ENCODE peak calls at places on chromosomes 7 and 10, in nine cellular contexts. H is ovary, M is endodermal cell, Z is uterus, W is astrocyte, L is sigmoid colon, K is fibroblast of mammary gland, I is left ventricle myocardium inferior, B is choroid plexus epithelial cell. V is an unnamed sample.

GRCh38 chr10:23192741-23193434 is 776 bp downstream of the PTF1A start:
- DNase-seq in B (no peak), H (no peak), L (no peak), I (no peak), M (peak; percentile 83), Z (no peak), K (no peak), W (no peak), V (no peak)

GRCh38 chr10:131198401-131198800 is 113.1 kb downstream of the TCERG1L start:
- DNase-seq in K (no peak), H (peak; percentile 1), M (peak; percentile 20), L (no peak), Z (no peak), W (no peak), B (no peak), I (no peak), V (no peak)

GRCh38 chr7:39624935-39625694 is 1.7 kb downstream of the RALA start:
- DNase-seq in Z (no peak), B (peak; percentile 50), I (no peak), M (no peak), H (no peak), L (no peak), W (no peak), K (peak; percentile 72), V (no peak)

GRCh38 chr10:23314835-23315239 is 29.8 kb downstream of the C10orf67 start:
- DNase-seq in L (no peak), I (no peak), H (no peak), Z (no peak), W (peak; percentile 58), K (peak; percentile 91), B (peak; percentile 93), M (peak; percentile 58), V (peak; percentile 54)

GRCh38 chr10:129192344-129193128 is 274.5 kb upstream of the MGMT start:
- DNase-seq in M (no peak), B (no peak), K (peak; percentile 7), W (no peak), L (peak; percentile 92), I (peak; percentile 71), H (peak; percentile 17), Z (peak; percentile 81), V (no peak)

GRCh38 chr10:60032723-60033122 is 126.4 kb upstream of the CCDC6 start:
- DNase-seq in L (no peak), H (no peak), W (peak; percentile 25), I (no peak), M (peak; percentile 68), K (peak; percentile 80), Z (no peak), B (peak; percentile 71), V (peak; percentile 84)

GRCh38 chr7:106418526-106418925 is 133.7 kb upstream of the NAMPT start:
- DNase-seq in B (peak; percentile 71), I (no peak), K (no peak), W (peak; percentile 94), H (no peak), M (no peak), L (no peak), Z (no peak), V (no peak)

GRCh38 chr10:49571419-49571818 is 32.5 kb upstream of the ERCC6 start:
- DNase-seq in H (no peak), I (no peak), B (peak; percentile 55), Z (no peak), L (no peak), K (peak; percentile 43), M (no peak), W (peak; percentile 67), V (no peak)

GRCh38 chr7:158023157-158023556 is 564.5 kb downstream of the PTPRN2 start:
- DNase-seq in B (no peak), Z (no peak), M (peak; percentile 13), W (no peak), K (no peak), H (no peak), I (no peak), L (no peak), V (no peak)

GRCh38 chr7:108455833-108456677 is at the start of gene NRCAM:
- DNase-seq in M (peak; percentile 96), H (peak; percentile 57), B (peak; percentile 34), I (no peak), K (peak; percentile 32), W (peak; percentile 44), Z (no peak), L (no peak), V (no peak)

GRCh38 chr10:22475857-22476600 is 130.7 kb downstream of the SPAG6 start:
- DNase-seq in L (no peak), M (no peak), I (no peak), W (no peak), B (no peak), H (peak; percentile 13), K (no peak), Z (no peak), V (no peak)

GRCh38 chr10:124739996-124740373 is 4.2 kb downstream of the FAM53B start:
- DNase-seq in H (peak; percentile 27), K (no peak), Z (no peak), W (no peak), L (no peak), M (peak; percentile 47), I (no peak), B (no peak), V (no peak)
- H3K4me3 ChIP-seq in H (no peak overlapping the region), K (peak overlapping the region; percentile 7), Z (peak overlapping the region; percentile 20), W (no peak overlapping the region), L (peak overlapping the region; percentile 82), M (peak overlapping the region; percentile 40), I (peak overlapping the region; percentile 82), B (no peak overlapping the region), V (no peak overlapping the region)

GRCh38 chr7:121390109-121390508 is 6.0 kb downstream of the FAM3C start:
- DNase-seq in Z (no peak), K (no peak), W (no peak), I (no peak), M (no peak), H (no peak), B (no peak), L (no peak), V (no peak)
- H3K4me3 ChIP-seq in Z (no peak overlapping the region), K (no peak overlapping the region), W (no peak overlapping the region), I (no peak overlapping the region), M (no peak overlapping the region), H (no peak overlapping the region), B (no peak overlapping the region), L (no peak overlapping the region), V (no peak overlapping the region)

GRCh38 chr7:19707240-19707639 is 1.6 kb downstream of the POLR1F start:
- DNase-seq in H (no peak), K (peak; percentile 28), W (no peak), M (no peak), L (no peak), B (peak; percentile 28), I (no peak), Z (no peak), V (no peak)
- H3K4me3 ChIP-seq in H (no peak overlapping the region), K (peak overlapping the region; percentile 99), W (peak overlapping the region; percentile 98), M (peak overlapping the region; percentile 97), L (no peak overlapping the region), B (no peak overlapping the region), I (peak overlapping the region; percentile 77), Z (no peak overlapping the region), V (peak overlapping the region; percentile 97)

DNA sequence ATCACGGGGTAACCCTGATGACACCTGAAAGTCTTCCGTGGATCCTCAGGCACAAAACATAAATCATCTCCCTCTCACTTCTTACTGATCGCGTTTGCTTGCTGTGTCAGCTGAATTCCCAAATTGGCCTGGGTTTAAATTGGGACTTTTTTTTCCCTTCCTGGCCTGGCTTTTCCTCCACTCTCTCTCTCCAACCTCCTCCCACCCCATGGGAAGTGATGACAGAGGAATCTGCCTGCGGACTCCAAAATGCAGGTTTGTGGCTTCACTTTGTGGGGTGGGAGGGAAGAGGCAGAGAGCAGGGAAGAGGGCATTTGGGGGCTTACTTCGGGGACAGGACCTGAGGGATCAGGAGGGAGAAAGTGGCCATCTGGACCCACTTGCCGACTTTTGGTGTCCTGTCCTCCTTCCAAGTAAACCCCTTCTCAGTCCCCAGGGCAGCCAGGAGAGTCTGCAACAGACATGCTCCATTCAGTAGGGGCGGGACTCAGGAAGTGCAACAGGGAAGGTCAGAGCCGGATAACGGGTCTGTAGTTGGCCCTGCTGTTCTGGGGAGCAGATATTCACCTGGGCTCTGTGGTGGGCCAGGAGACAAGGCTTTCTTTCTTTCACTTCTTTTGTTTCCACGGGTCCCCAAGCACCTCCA is 172.7 kb downstream of the PLXNA4 start:
- DNase-seq in W (no peak), M (no peak), I (no peak), H (peak; percentile 47), Z (peak; percentile 34), B (no peak), L (no peak), K (no peak), V (no peak)
- H3K4me3 ChIP-seq in W (no peak overlapping the region), M (no peak overlapping the region), I (no peak overlapping the region), H (no peak overlapping the region), Z (no peak overlapping the region), B (no peak overlapping the region), L (no peak overlapping the region), K (no peak overlapping the region), V (no peak overlapping the region)

GRCh38 chr7:76358478-76359110 is at the start of gene YWHAG:
- DNase-seq in K (peak; percentile 78), Z (peak; percentile 90), L (peak; percentile 95), I (peak; percentile 91), H (peak; percentile 93), W (peak; percentile 62), M (peak; percentile 96), B (peak; percentile 92), V (peak; percentile 35)

GRCh38 chr7:76356823-76357222 is 2.0 kb downstream of the YWHAG start:
- DNase-seq in K (peak; percentile 61), I (no peak), L (peak; percentile 40), W (no peak), M (no peak), B (peak; percentile 41), Z (no peak), H (no peak), V (peak; percentile 37)

GRCh38 chr7:76356115-76356514 is 2.7 kb downstream of the YWHAG start:
- DNase-seq in K (peak; percentile 40), H (no peak), M (no peak), W (no peak), L (no peak), I (no peak), B (no peak), Z (no peak), V (no peak)

GRCh38 chr7:76358053-76358477 is 726 bp downstream of the YWHAG start:
- DNase-seq in Z (peak; percentile 62), I (peak; percentile 75), W (no peak), B (peak; percentile 49), M (peak; percentile 78), H (peak; percentile 78), K (no peak), L (peak; percentile 85), V (no peak)

DNA sequence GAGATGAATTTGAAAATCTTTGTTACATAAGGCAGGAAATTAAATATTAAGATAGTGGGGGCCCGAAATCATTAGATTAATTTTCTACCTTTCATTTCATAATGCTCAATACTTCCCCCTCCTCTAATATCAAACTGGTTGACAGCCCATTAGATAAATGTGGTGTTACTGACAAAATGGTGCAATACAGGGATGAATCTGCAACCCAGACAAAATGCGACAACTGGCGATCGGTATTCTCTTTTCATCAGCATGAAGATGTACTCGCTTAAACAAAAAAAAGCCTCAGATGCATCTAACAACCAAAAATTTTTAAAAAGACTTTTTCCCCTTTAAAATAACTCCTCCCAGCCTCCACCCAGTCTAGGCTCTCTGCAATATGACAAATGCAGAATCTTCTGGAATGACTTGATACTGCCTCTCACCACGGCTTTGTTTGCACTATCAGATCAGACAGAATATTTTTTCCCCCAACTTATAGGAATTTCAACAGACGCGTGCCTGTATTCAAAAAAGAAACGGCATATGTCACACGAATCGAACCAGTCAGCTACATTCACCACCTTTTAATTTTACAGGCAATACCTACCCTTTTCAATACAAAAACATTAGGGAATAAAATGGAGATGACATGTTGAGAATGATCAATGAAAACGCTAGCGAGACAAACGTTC is 1.3 kb downstream of the YWHAG start:
- DNase-seq in M (no peak), L (peak; percentile 26), I (no peak), K (no peak), B (no peak), Z (no peak), H (no peak), W (no peak), V (no peak)
- H3K4me3 ChIP-seq in M (peak overlapping the region; percentile 96), L (peak overlapping the region; percentile 84), I (peak overlapping the region; percentile 92), K (peak overlapping the region; percentile 82), B (peak overlapping the region; percentile 98), Z (peak overlapping the region; percentile 92), H (peak overlapping the region; percentile 99), W (peak overlapping the region; percentile 95), V (peak overlapping the region; percentile 84)

V was measured in LNCaP clone FGC.